ENCODE peak calls at places on chromosome 3, in seven cellular contexts. Z is stimulated activated CD8-positive, alpha-beta memory T cell treated with anti-CD3 and anti-CD28 coated beads, Interleukin-2, amount 100 ng/mL, for 48 hours; J is esophagus squamous epithelium; Y is activated CD8-positive, alpha-beta memory T cell treated with anti-CD3 and anti-CD28 coated beads, Interleukin-2, amount 50 U/mL, for 4 hours; W is GDM1; C is nucleus accumbens; I is GM12865. N is an unnamed sample.

GRCh38 chr3:162166543-162166942 is 669.9 kb downstream of the OTOL1 start:
- DNase-seq in Z (no peak), J (no peak), Y (no peak), W (no peak), C (no peak), I (no peak), N (no peak)

GRCh38 chr3:40398346-40398745 is 11.4 kb downstream of the ENTPD3 start:
- DNase-seq in Z (no peak), J (no peak), Y (no peak), W (no peak), C (no peak), I (no peak), N (no peak)

GRCh38 chr3:170598091-170598502 is 12.2 kb upstream of the SLC7A14 start:
- DNase-seq in Z (no peak), J (no peak), Y (no peak), W (no peak), C (no peak), I (no peak), N (no peak)

GRCh38 chr3:179853176-179853575 is 183.6 kb downstream of the PEX5L start:
- DNase-seq in Z (no peak), J (no peak), Y (no peak), W (peak; percentile 6), C (no peak), I (peak; percentile 25), N (peak; percentile 15)

GRCh38 chr3:140355481-140355880 is 322.4 kb upstream of the TRIM42 start:
- DNase-seq in Z (no peak), J (no peak), Y (no peak), W (no peak), C (no peak), I (no peak), N (no peak)

GRCh38 chr3:132317229-132317948 is at the start of gene ACP3:
- DNase-seq in Z (no peak), J (no peak), Y (no peak), W (peak; percentile 68), C (no peak), I (peak; percentile 44), N (peak; percentile 92)

GRCh38 chr3:117473981-117474563 is 764.5 kb downstream of the TUSC7 start:
- DNase-seq in Z (no peak), J (no peak), Y (no peak), W (no peak), C (no peak), I (no peak), N (no peak)

GRCh38 chr3:64575211-64575844 is 112.5 kb downstream of the ADAMTS9 start:
- DNase-seq in Z (no peak), J (no peak), Y (no peak), W (no peak), C (no peak), I (peak; percentile 24), N (no peak)

N was measured in HL-60.